ENCODE peak calls at places on chromosomes 11 and 22, in five cellular contexts. F, G, P, L and O are unnamed samples.

GRCh38 chr11:43557553-43558031 is 122.9 kb upstream of the HSD17B12 start:
- DNase-seq in F (no peak), G (no peak), P (no peak), L (no peak), O (no peak)

GRCh38 chr11:2313051-2313951 is 11.5 kb downstream of the TSPAN32 start:
- DNase-seq in F (peak; percentile 60), G (no peak), P (no peak), L (no peak), O (no peak)

GRCh38 chr11:107927559-107927958 is 689 bp upstream of the RAB39A start:
- DNase-seq in F (no peak), G (no peak), P (no peak), L (no peak), O (no peak)

GRCh38 chr11:555500-556174 is 4.9 kb downstream of the LMNTD2 start:
- DNase-seq in F (no peak), G (peak; percentile 85), P (no peak), L (no peak), O (no peak)

GRCh38 chr11:112368402-112368801 is 107.7 kb upstream of the PLET1 start:
- DNase-seq in F (no peak), G (no peak), P (no peak), L (no peak), O (no peak)

GRCh38 chr11:29293825-29294224 is 723.0 kb downstream of the KCNA4 start:
- DNase-seq in F (no peak), G (no peak), P (no peak), L (no peak), O (no peak)

GRCh38 chr11:36296925-36297604 is 977 bp downstream of the PRR5L start:
- DNase-seq in F (no peak), G (no peak), P (no peak), L (no peak), O (no peak)

GRCh38 chr11:79561496-79561895 is 120.7 kb upstream of the TENM4 start:
- DNase-seq in F (no peak), G (no peak), P (no peak), L (no peak), O (no peak)

GRCh38 chr22:44667829-44668189 is 34.2 kb upstream of the PRR5 start:
- DNase-seq in F (no peak), G (peak; percentile 46), P (no peak), L (no peak), O (peak; percentile 20)

GRCh38 chr11:61828629-61829407 is 718 bp downstream of the FADS2 start:
- DNase-seq in F (peak; percentile 81), G (peak; percentile 89), P (no peak), L (peak; percentile 39), O (peak; percentile 86)

GRCh38 chr22:20012741-20013331 is 3.8 kb downstream of the ARVCF start:
- DNase-seq in F (no peak), G (no peak), P (no peak), L (no peak), O (no peak)

GRCh38 chr11:114251797-114252327 is 44.3 kb upstream of the NNMT start:
- DNase-seq in F (no peak), G (peak; percentile 91), P (no peak), L (no peak), O (no peak)

GRCh38 chr11:34028407-34028804 is 23.1 kb upstream of the CAPRIN1 start:
- DNase-seq in F (peak; percentile 83), G (no peak), P (peak; percentile 73), L (no peak), O (peak; percentile 38)

GRCh38 chr11:2781413-2782274 is 81.8 kb upstream of the KCNQ1OT1 start:
- DNase-seq in F (peak; percentile 58), G (peak; percentile 41), P (peak; percentile 55), L (no peak), O (peak; percentile 25)

GRCh38 chr22:23315341-23315917 is 135.1 kb downstream of the BCR start:
- DNase-seq in F (peak; percentile 73), G (peak; percentile 90), P (peak; percentile 73), L (peak; percentile 71), O (peak; percentile 62)

GRCh38 chr22:44091021-44091721 is 67.1 kb downstream of the PARVB start:
- DNase-seq in F (no peak), G (peak; percentile 76), P (no peak), L (no peak), O (no peak)

GRCh38 chr11:102666331-102666957 is 39.1 kb downstream of the MMP27 start:
- DNase-seq in F (no peak), G (peak; percentile 45), P (no peak), L (peak; percentile 22), O (peak; percentile 10)

GRCh38 chr22:31491218-31491962 is 1.7 kb upstream of the EIF4ENIF1 start:
- DNase-seq in F (no peak), G (peak; percentile 77), P (no peak), L (no peak), O (no peak)

GRCh38 chr11:70247710-70248072 is 22.8 kb upstream of the PPFIA1 start:
- DNase-seq in F (no peak), G (no peak), P (peak; percentile 44), L (peak; percentile 37), O (peak; percentile 8)

GRCh38 chr22:30414525-30415047 is 11.0 kb upstream of the MTFP1 start:
- DNase-seq in F (no peak), G (no peak), P (no peak), L (no peak), O (no peak)

GRCh38 chr11:59865031-59865430 is 1.3 kb downstream of the TCN1 start:
- DNase-seq in F (no peak), G (no peak), P (no peak), L (peak; percentile 4), O (no peak)

GRCh38 chr22:45629469-45630089 is 42.1 kb upstream of the ATXN10 start:
- DNase-seq in F (no peak), G (peak; percentile 74), P (no peak), L (no peak), O (no peak)

GRCh38 chr22:38467438-38467903 is 425 bp upstream of the KDELR3 start:
- DNase-seq in F (no peak), G (peak; percentile 81), P (no peak), L (no peak), O (no peak)

GRCh38 chr11:5274340-5274739 is 4.6 kb upstream of the HBE1 start:
- DNase-seq in F (no peak), G (no peak), P (no peak), L (no peak), O (no peak)
- H3K36me3 ChIP-seq in F (no peaks in the 10 kb centered on the region), G (no peaks in the 10 kb centered on the region), P (no peaks in the 10 kb centered on the region), L (no peaks in the 10 kb centered on the region), O (no peaks in the 10 kb centered on the region)

DNA sequence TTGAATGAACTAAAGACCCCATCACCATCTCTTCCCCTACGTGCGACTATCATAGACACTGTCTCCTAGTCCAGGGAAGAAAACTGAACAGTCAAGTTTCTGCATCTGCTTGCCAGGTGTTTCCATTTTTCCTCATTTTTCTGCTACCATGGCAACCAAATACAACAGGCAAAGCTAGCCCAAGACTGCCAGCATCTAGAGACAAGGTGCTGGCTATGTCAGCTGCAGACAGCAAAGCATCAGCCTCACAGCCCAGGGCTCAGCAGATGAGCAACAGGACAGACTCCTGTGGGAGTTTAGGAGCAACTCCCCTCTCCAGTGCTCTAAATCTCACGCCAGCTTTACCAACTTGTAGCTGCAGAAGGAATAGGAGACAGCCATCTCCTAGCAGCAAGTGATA is 124.3 kb downstream of the C11orf58 start:
- DNase-seq in F (no peak), G (no peak), P (no peak), L (no peak), O (no peak)
- H3K36me3 ChIP-seq in F (no peaks in the 10 kb centered on the region), G (no peaks in the 10 kb centered on the region), P (peaks cover 3% of the 10 kb centered on the region), L (no peaks in the 10 kb centered on the region), O (no peaks in the 10 kb centered on the region)

DNA sequence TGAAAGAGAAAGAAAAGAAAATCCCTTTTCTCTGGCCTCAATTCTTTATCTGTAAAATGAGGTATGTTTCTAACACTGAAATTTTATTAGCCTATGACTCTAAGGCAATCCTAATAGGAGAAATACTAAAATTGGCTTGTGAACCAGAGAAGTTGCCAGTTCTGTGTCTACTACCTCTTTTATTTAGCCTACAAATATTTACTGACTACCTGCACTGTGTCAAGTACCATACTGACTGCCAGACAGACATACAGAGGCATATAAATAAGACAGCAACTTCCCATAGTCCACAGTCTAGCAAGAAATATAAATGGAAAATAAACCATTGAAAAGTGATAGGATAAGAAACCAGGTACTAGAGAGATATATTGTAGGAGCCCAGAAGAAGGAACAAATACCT is 2.4 kb upstream of the SOX6 start:
- DNase-seq in F (no peak), G (no peak), P (no peak), L (no peak), O (no peak)
- H3K36me3 ChIP-seq in F (no peaks in the 10 kb centered on the region), G (no peaks in the 10 kb centered on the region), P (no peaks in the 10 kb centered on the region), L (no peaks in the 10 kb centered on the region), O (no peaks in the 10 kb centered on the region)

DNA sequence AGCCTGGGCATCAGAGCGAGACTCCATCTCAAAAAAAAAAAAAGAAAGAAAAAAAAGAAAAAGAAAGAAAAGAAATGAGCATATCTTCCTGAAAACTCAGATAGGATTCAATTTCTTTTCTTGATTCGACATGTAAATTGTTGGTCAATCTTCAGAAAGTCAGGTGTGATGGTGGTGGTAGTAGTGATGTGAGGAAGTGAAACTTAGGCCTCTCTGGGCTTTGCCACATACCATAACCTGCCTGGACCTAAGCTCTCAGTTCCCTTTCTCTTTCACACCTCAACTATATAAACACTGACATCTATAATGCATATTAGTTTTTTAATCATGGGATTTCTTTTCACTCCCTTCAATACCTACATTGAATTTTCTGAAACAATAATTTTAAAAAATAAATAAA is 98.0 kb upstream of the TBCEL start:
- DNase-seq in F (no peak), G (no peak), P (no peak), L (no peak), O (no peak)
- H3K36me3 ChIP-seq in F (no peaks in the 10 kb centered on the region), G (no peaks in the 10 kb centered on the region), P (no peaks in the 10 kb centered on the region), L (no peaks in the 10 kb centered on the region), O (no peaks in the 10 kb centered on the region)

GRCh38 chr11:93736129-93736528 is 5.2 kb downstream of the TAF1D start:
- DNase-seq in F (no peak), G (no peak), P (no peak), L (no peak), O (no peak)

GRCh38 chr11:93740802-93741093 is 547 bp downstream of the TAF1D start:
- DNase-seq in F (peak; percentile 74), G (peak; percentile 48), P (peak; percentile 50), L (peak; percentile 20), O (peak; percentile 54)

GRCh38 chr11:93737904-93738612 is 3.2 kb downstream of the TAF1D start:
- DNase-seq in F (no peak), G (no peak), P (no peak), L (no peak), O (no peak)

GRCh38 chr11:93740031-93740801 is 1.1 kb downstream of the TAF1D start:
- DNase-seq in F (no peak), G (peak; percentile 33), P (no peak), L (peak; percentile 62), O (peak; percentile 51)

DNA sequence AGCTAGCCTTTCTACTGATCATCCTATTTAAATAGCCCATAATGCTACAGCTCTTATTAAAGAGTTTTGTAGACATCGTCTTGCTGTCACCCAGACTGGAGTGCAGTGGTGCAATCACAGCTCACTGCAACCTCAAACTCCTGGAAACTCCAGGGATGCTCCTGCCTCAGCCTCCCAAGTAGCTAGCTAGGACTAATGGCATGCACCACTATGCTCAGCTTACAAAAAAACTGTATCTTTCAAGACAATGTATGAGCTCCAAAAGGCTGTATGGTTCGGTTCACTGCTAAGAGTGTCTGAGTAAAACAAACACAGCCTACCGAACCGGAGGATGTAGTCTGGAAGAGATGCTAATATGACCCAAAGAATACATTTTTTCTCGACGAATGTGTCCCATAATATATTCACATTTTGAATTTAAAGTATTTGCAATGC is 2.6 kb downstream of the TAF1D start:
- DNase-seq in F (no peak), G (no peak), P (no peak), L (no peak), O (no peak)
- H3K36me3 ChIP-seq in F (peaks cover 35% of the 10 kb centered on the region), G (peaks cover 39% of the 10 kb centered on the region), P (peaks cover 60% of the 10 kb centered on the region), L (peaks cover 74% of the 10 kb centered on the region), O (peaks cover 39% of the 10 kb centered on the region)